ENCODE peak calls at places on chromosomes 4 and X, in nine cellular contexts. A, M, H, K, C, Q, G, N and P are unnamed samples.

GRCh38 chr4:73682508-73682907 is 57.9 kb upstream of the CXCL8 start:
- DNase-seq in A (no peak), M (no peak), H (no peak), K (no peak), C (no peak), Q (no peak), G (no peak), N (no peak), P (no peak)

GRCh38 chrX:110415440-110416167 is 57.0 kb downstream of the RTL9 start:
- DNase-seq in A (no peak), M (no peak), H (no peak), K (peak), C (no peak), Q (no peak), G (no peak), N (no peak), P (no peak)

GRCh38 chr4:139656614-139657486 is 8.8 kb upstream of the MGST2 start:
- DNase-seq in A (peak), M (peak), H (peak), K (peak), C (peak), Q (peak), G (peak), N (peak), P (no peak)

GRCh38 chrX:46913710-46914109 is 1.5 kb downstream of the JADE3 start:
- DNase-seq in A (peak), M (no peak), H (peak), K (peak), C (peak), Q (peak), G (peak), N (peak), P (no peak)

GRCh38 chrX:77415161-77415560 is 32.0 kb upstream of the FGF16 start:
- DNase-seq in A (no peak), M (no peak), H (no peak), K (no peak), C (no peak), Q (no peak), G (no peak), N (no peak), P (no peak)

GRCh38 chr4:123890889-123891288 is 494.3 kb downstream of the SPRY1 start:
- DNase-seq in A (no peak), M (no peak), H (no peak), K (no peak), C (no peak), Q (no peak), G (no peak), N (no peak), P (no peak)

GRCh38 chr4:182245041-182245440 is 1.8 kb downstream of the TENM3 start:
- DNase-seq in A (no peak), M (no peak), H (no peak), K (no peak), C (no peak), Q (no peak), G (no peak), N (no peak), P (no peak)

GRCh38 chr4:86220137-86220536 is 139.7 kb downstream of the MAPK10 start:
- DNase-seq in A (no peak), M (no peak), H (no peak), K (peak), C (no peak), Q (peak), G (no peak), N (no peak), P (no peak)

GRCh38 chr4:25484243-25484721 is 107.2 kb downstream of the ANAPC4 start:
- DNase-seq in A (no peak), M (no peak), H (no peak), K (no peak), C (no peak), Q (no peak), G (no peak), N (no peak), P (no peak)

GRCh38 chr4:81351653-81352455 is 119.9 kb downstream of the RASGEF1B start:
- DNase-seq in A (peak), M (peak), H (peak), K (peak), C (peak), Q (peak), G (peak), N (peak), P (no peak)

GRCh38 chrX:9433596-9433995 is 31.3 kb upstream of the TBL1X start:
- DNase-seq in A (no peak), M (no peak), H (no peak), K (no peak), C (no peak), Q (no peak), G (no peak), N (no peak), P (no peak)

GRCh38 chr4:69360271-69360670 is 80.0 kb downstream of the UGT2B28 start:
- DNase-seq in A (no peak), M (no peak), H (no peak), K (no peak), C (no peak), Q (no peak), G (peak), N (no peak), P (no peak)

GRCh38 chrX:71111141-71111843 is at the start of gene IL2RG:
- DNase-seq in A (no peak), M (no peak), H (no peak), K (no peak), C (peak), Q (no peak), G (peak), N (no peak), P (no peak)

GRCh38 chr4:26873391-26874026 is 12.9 kb downstream of the STIM2 start:
- DNase-seq in A (no peak), M (no peak), H (no peak), K (no peak), C (no peak), Q (no peak), G (no peak), N (no peak), P (no peak)

GRCh38 chr4:186653973-186654372 is 69.7 kb downstream of the FAT1 start:
- DNase-seq in A (no peak), M (no peak), H (no peak), K (no peak), C (no peak), Q (no peak), G (no peak), N (no peak), P (no peak)

GRCh38 chrX:138018145-138018799 is 452.3 kb downstream of the ZIC3 start:
- DNase-seq in A (no peak), M (no peak), H (no peak), K (no peak), C (no peak), Q (no peak), G (no peak), N (no peak), P (no peak)

GRCh38 chr4:148214529-148215166 is 227.6 kb downstream of the NR3C2 start:
- DNase-seq in A (no peak), M (peak), H (peak), K (peak), C (no peak), Q (peak), G (no peak), N (peak), P (no peak)

GRCh38 chr4:183443609-183444148 is 757 bp upstream of the CDKN2AIP start:
- DNase-seq in A (no peak), M (peak), H (no peak), K (peak), C (no peak), Q (peak), G (no peak), N (peak), P (peak)

GRCh38 chr4:1683903-1684755 is at the start of gene FAM53A:
- DNase-seq in A (peak), M (peak), H (peak), K (peak), C (peak), Q (peak), G (peak), N (peak), P (no peak)
- TF ChIP-seq POLR2A in A (peak), M (no peak), H (peak), K (peak), C (no peak), Q (peak), G (no peak), N (peak), P (peak)

DNA sequence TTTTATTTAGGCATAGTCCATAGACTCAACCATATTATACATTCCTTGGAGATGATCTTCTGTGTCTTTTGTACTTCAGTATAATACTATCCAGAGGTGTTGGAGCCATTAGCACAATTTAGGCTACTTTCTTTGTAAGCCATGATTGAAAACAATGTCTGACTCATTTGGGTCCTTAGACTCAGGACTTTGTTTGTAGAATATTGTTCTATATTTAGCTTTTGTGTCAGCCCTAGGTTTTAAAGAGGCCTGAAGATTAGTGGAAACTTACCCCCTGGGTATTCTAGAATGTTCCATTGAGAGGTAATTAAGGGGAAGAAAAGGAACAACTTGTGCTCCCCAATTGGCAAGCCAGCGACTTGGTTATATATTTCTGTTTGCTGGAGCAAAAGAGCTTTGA is 145.2 kb upstream of the SCML1 start:
- DNase-seq in A (no peak), M (no peak), H (no peak), K (peak), C (no peak), Q (peak), G (no peak), N (no peak), P (no peak)
- H3K27ac ChIP-seq in A (no peak), M (peak), H (peak), K (peak), C (no peak), Q (peak), G (peak), N (no peak), P (peak)

DNA sequence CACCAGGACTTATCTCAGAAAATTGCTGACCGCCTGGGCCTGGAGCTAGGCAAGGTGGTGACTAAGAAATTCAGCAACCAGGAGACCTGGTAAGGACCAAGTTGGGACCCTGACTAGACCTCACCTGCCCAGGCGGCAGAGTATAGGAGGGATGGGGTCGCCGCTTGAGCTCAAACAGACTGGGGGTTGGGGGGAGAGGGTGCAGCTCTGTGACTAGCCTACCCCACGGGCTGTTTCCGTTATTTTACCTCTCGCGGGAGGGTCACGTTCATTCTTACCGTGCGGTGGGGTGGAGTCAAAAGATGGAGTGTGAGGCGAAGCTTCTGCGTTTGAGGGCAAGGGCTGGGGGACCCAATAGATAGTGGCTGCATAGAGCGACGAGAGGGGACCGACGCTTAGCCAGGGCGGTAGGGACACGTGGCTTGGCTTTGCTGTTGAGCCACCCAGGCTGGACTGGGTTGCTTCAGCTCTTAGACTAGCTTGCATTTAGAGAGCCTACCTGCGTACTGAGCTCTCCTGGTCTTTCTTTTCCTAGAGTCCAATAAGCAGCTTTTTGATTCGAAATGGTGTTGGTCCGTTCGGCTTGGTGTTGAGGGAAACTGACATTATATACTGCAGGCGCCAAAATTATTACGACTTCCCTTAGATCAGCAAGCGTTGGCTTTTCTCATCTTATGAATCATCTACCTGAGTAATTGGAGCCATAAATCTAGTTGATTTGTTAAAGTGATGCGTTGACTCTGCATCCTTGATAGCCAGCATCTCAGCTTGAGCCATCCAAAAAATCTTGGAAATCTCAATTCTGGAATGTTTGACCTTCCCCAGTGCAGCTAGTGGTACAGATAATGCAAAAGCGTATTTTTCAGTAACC is 587 bp downstream of the PRPS1 start:
- DNase-seq in A (peak), M (no peak), H (peak), K (peak), C (no peak), Q (peak), G (peak), N (peak), P (no peak)
- TF ChIP-seq POLR2A in A (no peak), M (no peak), H (no peak), K (no peak), C (no peak), Q (no peak), G (no peak), N (no peak), P (no peak)

GRCh38 chr4:112947616-112948015 is 101.8 kb upstream of the ANK2 start:
- DNase-seq in A (no peak), M (no peak), H (no peak), K (no peak), C (no peak), Q (no peak), G (no peak), N (no peak), P (no peak)
- H3K27ac ChIP-seq in A (no peak), M (no peak), H (no peak), K (no peak), C (no peak), Q (no peak), G (no peak), N (no peak), P (no peak)

GRCh38 chrX:118974088-118974907 is at the start of gene LONRF3:
- DNase-seq in A (peak), M (peak), H (peak), K (peak), C (peak), Q (peak), G (peak), N (peak), P (peak)

GRCh38 chrX:118977424-118977823 is 3.0 kb downstream of the LONRF3 start:
- DNase-seq in A (no peak), M (no peak), H (no peak), K (no peak), C (no peak), Q (no peak), G (no peak), N (no peak), P (no peak)

GRCh38 chrX:118974908-118975671 is 672 bp downstream of the LONRF3 start:
- DNase-seq in A (peak), M (peak), H (peak), K (no peak), C (peak), Q (peak), G (peak), N (peak), P (no peak)

GRCh38 chrX:118976599-118977340 is 2.4 kb downstream of the LONRF3 start:
- DNase-seq in A (no peak), M (peak), H (peak), K (no peak), C (peak), Q (no peak), G (peak), N (peak), P (no peak)

DNA sequence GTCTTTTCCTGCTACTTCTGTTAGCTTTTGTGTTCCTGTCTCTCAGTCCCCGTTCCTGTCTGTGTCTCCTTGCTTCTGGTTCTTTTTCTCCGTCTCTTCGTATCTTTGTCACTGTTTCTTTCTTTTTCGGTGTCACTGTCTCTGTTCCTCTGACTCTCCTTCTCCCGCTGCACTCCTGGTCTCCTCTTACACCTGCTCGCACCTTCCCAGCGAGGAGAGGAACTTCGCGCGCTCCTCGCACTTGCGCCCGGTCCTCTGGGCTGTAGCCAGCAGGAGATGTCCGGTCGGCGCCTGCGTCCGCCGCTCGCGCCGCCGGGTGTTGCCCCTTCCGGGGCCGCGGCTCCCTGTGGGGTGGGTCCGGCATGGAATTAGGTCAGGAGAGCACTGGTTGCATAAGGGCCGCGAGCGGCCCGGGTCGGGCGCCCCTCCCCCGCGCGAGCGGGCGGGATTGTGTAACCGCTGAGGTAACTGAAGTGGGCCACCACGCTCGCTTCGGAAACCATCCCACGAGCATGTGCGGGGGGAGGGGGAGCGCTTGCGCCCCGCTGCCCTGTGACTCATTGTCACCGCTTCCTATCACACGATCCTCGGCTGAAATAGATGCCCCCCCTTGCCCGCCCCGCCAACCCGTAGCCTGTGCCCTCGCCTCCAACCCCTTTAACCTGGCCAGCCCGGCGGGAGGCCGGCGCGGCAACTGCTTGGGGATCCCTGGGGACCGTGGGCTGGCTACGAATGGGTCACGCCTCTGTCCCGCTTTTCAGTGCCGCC is 1.6 kb downstream of the LONRF3 start:
- DNase-seq in A (peak), M (peak), H (peak), K (peak), C (peak), Q (peak), G (peak), N (peak), P (no peak)
- TF ChIP-seq POLR2A in A (peak), M (no peak), H (no peak), K (no peak), C (no peak), Q (no peak), G (peak), N (peak), P (no peak)

DNA sequence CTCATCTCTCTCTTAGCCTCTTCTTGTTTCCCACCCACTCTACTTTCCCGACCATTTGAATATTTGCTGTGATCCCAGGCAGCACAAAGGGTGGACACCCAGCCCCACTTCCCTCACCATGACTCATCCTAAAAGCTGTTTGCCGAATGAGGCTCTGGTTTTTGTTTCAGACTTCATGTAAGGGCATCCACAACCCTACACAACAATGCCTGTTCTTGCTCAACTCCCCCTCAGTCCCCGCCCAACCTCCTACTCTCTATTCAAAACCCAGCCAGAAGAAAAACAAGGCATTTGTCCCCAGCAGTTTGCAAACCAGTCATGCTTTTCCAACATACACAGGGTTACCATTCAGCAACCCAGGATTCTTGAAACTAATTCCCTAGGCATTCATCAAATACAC is 516.5 kb upstream of the CNKSR2 start:
- DNase-seq in A (no peak), M (peak), H (no peak), K (no peak), C (no peak), Q (no peak), G (no peak), N (no peak), P (no peak)
- H3K27ac ChIP-seq in A (no peak), M (peak), H (no peak), K (no peak), C (no peak), Q (no peak), G (no peak), N (no peak), P (no peak)

GRCh38 chrX:72269671-72270251 is 7.3 kb downstream of the RPS4X start:
- DNase-seq in A (no peak), M (no peak), H (no peak), K (peak), C (no peak), Q (peak), G (no peak), N (no peak), P (no peak)

GRCh38 chrX:72271812-72272211 is 5.2 kb downstream of the RPS4X start:
- DNase-seq in A (no peak), M (no peak), H (no peak), K (no peak), C (no peak), Q (no peak), G (no peak), N (peak), P (no peak)

GRCh38 chrX:72268601-72269365 is 8.3 kb downstream of the RPS4X start:
- DNase-seq in A (no peak), M (no peak), H (no peak), K (peak), C (no peak), Q (no peak), G (no peak), N (no peak), P (no peak)

GRCh38 chrX:72271091-72271490 is 6.0 kb downstream of the RPS4X start:
- DNase-seq in A (no peak), M (no peak), H (no peak), K (no peak), C (no peak), Q (no peak), G (no peak), N (no peak), P (no peak)

GRCh38 chrX:72270316-72270866 is 6.7 kb downstream of the RPS4X start:
- DNase-seq in A (no peak), M (no peak), H (no peak), K (no peak), C (no peak), Q (no peak), G (no peak), N (no peak), P (no peak)
- TF ChIP-seq POLR2A in A (no peak), M (no peak), H (no peak), K (no peak), C (no peak), Q (no peak), G (no peak), N (no peak), P (no peak)

GRCh38 chr4:78662661-78663060 is 111.1 kb downstream of the ANXA3 start:
- DNase-seq in A (no peak), M (no peak), H (no peak), K (no peak), C (no peak), Q (no peak), G (no peak), N (no peak), P (no peak)
- H3K27ac ChIP-seq in A (no peak), M (no peak), H (no peak), K (no peak), C (peak), Q (no peak), G (peak), N (no peak), P (no peak)

GRCh38 chr4:83281326-83281725 is 3.3 kb downstream of the COQ2 start:
- DNase-seq in A (no peak), M (no peak), H (no peak), K (no peak), C (no peak), Q (no peak), G (no peak), N (no peak), P (no peak)

GRCh38 chr4:83282049-83282535 is 2.5 kb downstream of the COQ2 start:
- DNase-seq in A (peak), M (no peak), H (no peak), K (peak), C (peak), Q (peak), G (peak), N (peak), P (no peak)

GRCh38 chr4:83285022-83285387 is 407 bp upstream of the COQ2 start:
- DNase-seq in A (no peak), M (no peak), H (peak), K (peak), C (no peak), Q (peak), G (no peak), N (no peak), P (no peak)

GRCh38 chr4:83284161-83285021 is at the start of gene COQ2:
- DNase-seq in A (peak), M (peak), H (peak), K (peak), C (peak), Q (peak), G (peak), N (peak), P (peak)
- TF ChIP-seq POLR2A in A (peak), M (peak), H (peak), K (peak), C (no peak), Q (peak), G (peak), N (peak), P (peak)